ENCODE peak calls at places on chromosomes 7 and 10, in four cellular contexts. One of them, this sample, is unnamed.
A peak's percentile ranks its signal among the peaks of the same experiment; 100 is the strongest.

GRCh38 chr7:147078324-147078723 is 961.7 kb downstream of the CNTNAP2 start:
- DNase-seq in HEK293T: no peak
- DNase-seq in HepG2: no peak
- DNase-seq in K562: no peak
- DNase-seq in this sample: no peak

GRCh38 chr10:46546591-46547330 is 9.7 kb downstream of the GPRIN2 start:
- DNase-seq in HEK293T: no peak
- DNase-seq in HepG2: no peak
- DNase-seq in K562: no peak
- DNase-seq in this sample: no peak

GRCh38 chr10:118481871-118482270 is 113.6 kb downstream of the PRLHR start:
- DNase-seq in HEK293T: no peak
- DNase-seq in HepG2: no peak
- DNase-seq in K562: peak; percentile 65
- DNase-seq in this sample: no peak

GRCh38 chr10:93280699-93281366 is 201.3 kb downstream of the MYOF start:
- DNase-seq in HEK293T: no peak
- DNase-seq in HepG2: no peak
- DNase-seq in K562: no peak
- DNase-seq in this sample: no peak

GRCh38 chr10:119199231-119199992 is 8.0 kb upstream of the GRK5 start:
- DNase-seq in HEK293T: peak; percentile 84
- DNase-seq in HepG2: peak; percentile 88
- DNase-seq in K562: peak; percentile 75
- DNase-seq in this sample: no peak

GRCh38 chr7:100802951-100803350 is 24.4 kb downstream of the EPHB4 start:
- DNase-seq in HEK293T: no peak
- DNase-seq in HepG2: no peak
- DNase-seq in K562: no peak
- DNase-seq in this sample: no peak

GRCh38 chr10:30510184-30510931 is 76.4 kb downstream of the MAP3K8 start:
- DNase-seq in HEK293T: no peak
- DNase-seq in HepG2: no peak
- DNase-seq in K562: peak; percentile 53
- DNase-seq in this sample: no peak

GRCh38 chr10:22803201-22803895 is 89.0 kb upstream of the PIP4K2A start:
- DNase-seq in HEK293T: no peak
- DNase-seq in HepG2: no peak
- DNase-seq in K562: no peak
- DNase-seq in this sample: no peak

GRCh38 chr10:75240329-75240728 is 4.6 kb upstream of the COMTD1 start:
- DNase-seq in HEK293T: no peak
- DNase-seq in HepG2: no peak
- DNase-seq in K562: peak; percentile 30
- DNase-seq in this sample: no peak

GRCh38 chr10:13536674-13537366 is 8.0 kb upstream of the BEND7 start:
- DNase-seq in HEK293T: peak; percentile 85
- DNase-seq in HepG2: peak; percentile 65
- DNase-seq in K562: peak; percentile 70
- DNase-seq in this sample: peak; percentile 16

DNA sequence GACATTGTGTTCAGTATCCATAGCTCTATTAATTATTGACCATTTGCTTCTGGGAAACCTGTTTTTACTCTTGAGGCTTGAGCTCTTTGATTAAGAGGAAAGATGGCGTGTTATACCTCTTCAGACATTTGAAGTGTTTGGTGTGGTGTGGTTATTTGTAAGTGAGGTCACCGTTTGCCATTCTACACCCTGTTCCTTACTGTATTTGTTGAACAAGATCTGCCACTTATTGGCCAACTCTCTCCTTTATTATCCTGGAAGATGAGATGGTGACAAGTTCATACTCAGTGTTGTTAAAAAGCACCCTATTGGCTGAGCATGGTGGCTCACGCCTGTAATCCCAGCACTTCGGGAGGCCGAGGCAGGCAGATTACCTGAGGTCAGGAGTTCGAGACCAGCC is 18.5 kb downstream of the C7orf57 start:
- DNase-seq in HEK293T: no peak
- DNase-seq in HepG2: no peak
- DNase-seq in K562: no peak
- DNase-seq in this sample: no peak
- TF ChIP-seq FOXK2 in HEK293T: no peak
- TF ChIP-seq FOXK2 in HepG2: no peak
- TF ChIP-seq FOXK2 in K562: no peak
- TF ChIP-seq FOXK2 in this sample: no peak

GRCh38 chr10:35194906-35195305 is 68.3 kb downstream of the CREM start:
- DNase-seq in HEK293T: no peak
- DNase-seq in HepG2: no peak
- DNase-seq in K562: peak; percentile 82
- DNase-seq in this sample: no peak
- TF ChIP-seq FOXK2 in HEK293T: no peak
- TF ChIP-seq FOXK2 in HepG2: no peak
- TF ChIP-seq FOXK2 in K562: no peak
- TF ChIP-seq FOXK2 in this sample: no peak

DNA sequence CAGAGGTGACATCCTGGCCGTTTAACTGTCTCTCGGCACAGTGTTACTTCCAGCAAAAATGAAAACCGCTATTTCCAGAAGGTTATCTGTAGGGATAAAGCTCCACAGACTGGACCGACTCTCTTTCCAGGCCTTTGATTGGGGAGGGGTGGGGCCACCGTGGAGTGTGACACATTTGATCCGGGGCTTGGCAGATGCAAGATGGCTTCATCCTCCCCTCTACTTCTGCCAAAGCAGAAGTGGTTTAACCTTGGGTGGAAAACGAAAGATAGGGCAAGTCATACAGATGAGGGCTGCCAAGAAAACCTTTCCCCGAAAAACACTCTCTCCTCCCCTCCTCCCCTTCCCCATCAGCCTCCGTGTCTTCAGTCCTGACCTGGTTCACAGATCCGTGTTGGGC is 139.7 kb upstream of the SH2B2 start:
- DNase-seq in HEK293T: no peak
- DNase-seq in HepG2: no peak
- DNase-seq in K562: no peak
- DNase-seq in this sample: no peak
- TF ChIP-seq FOXK2 in HEK293T: no peak
- TF ChIP-seq FOXK2 in HepG2: no peak
- TF ChIP-seq FOXK2 in K562: no peak
- TF ChIP-seq FOXK2 in this sample: no peak

GRCh38 chr10:44566786-44567185 is 181.9 kb upstream of the CXCL12 start:
- DNase-seq in HEK293T: no peak
- DNase-seq in HepG2: no peak
- DNase-seq in K562: no peak
- DNase-seq in this sample: no peak

GRCh38 chr10:44569193-44570091 is 184.5 kb upstream of the CXCL12 start:
- DNase-seq in HEK293T: no peak
- DNase-seq in HepG2: no peak
- DNase-seq in K562: no peak
- DNase-seq in this sample: no peak

GRCh38 chr10:44567471-44567870 is 182.6 kb upstream of the CXCL12 start:
- DNase-seq in HEK293T: no peak
- DNase-seq in HepG2: no peak
- DNase-seq in K562: no peak
- DNase-seq in this sample: no peak

GRCh38 chr10:44564801-44565200 is 179.9 kb upstream of the CXCL12 start:
- DNase-seq in HEK293T: no peak
- DNase-seq in HepG2: no peak
- DNase-seq in K562: no peak
- DNase-seq in this sample: no peak
- TF ChIP-seq FOXK2 in HEK293T: no peak
- TF ChIP-seq FOXK2 in HepG2: no peak
- TF ChIP-seq FOXK2 in K562: no peak
- TF ChIP-seq FOXK2 in this sample: no peak

DNA sequence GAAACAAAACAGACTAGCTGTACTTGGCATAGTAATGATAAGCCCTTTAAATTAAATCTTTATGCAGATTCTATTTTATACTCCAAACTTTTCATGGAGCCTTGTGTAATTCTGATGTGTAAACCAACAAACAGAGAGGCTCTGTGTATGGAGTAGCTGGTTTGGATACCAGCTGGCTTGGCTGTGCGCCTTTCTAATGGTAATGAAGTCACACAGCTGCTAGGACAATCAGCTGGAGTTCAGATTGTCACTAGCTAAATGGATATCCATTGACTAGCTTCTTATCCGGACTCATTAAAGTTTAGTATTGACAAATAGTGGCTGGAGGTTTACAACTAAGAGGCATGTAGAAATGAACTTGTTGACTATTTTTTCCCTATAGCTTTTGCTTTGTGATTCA is 398.4 kb downstream of the DGKB start:
- DNase-seq in HEK293T: no peak
- DNase-seq in HepG2: no peak
- DNase-seq in K562: no peak
- DNase-seq in this sample: no peak
- TF ChIP-seq FOXK2 in HEK293T: no peak
- TF ChIP-seq FOXK2 in HepG2: no peak
- TF ChIP-seq FOXK2 in K562: no peak
- TF ChIP-seq FOXK2 in this sample: no peak

DNA sequence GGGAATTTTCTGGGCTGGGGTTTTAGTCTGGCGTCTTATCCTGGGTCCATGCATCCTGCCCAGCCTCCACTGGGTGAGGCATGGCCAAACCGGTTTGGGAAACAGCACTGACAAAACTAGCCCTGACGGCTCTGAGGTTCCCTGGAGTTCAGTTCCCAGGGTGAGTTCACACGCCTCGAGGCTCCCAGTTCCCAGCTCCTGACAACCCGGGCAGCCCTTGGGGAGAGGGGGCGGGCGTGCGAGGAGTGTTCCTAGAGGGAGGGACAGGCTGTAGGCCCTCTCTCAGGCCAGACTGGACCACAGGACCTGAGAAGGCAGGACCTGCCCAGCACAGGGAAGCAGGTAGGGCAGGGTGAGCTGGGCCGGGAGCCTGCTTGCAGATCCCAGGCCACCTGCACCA is 82.3 kb upstream of the PPIF start:
- DNase-seq in HEK293T: no peak
- DNase-seq in HepG2: no peak
- DNase-seq in K562: no peak
- DNase-seq in this sample: no peak
- TF ChIP-seq FOXK2 in HEK293T: no peak
- TF ChIP-seq FOXK2 in HepG2: no peak
- TF ChIP-seq FOXK2 in K562: no peak
- TF ChIP-seq FOXK2 in this sample: no peak

This sample was measured in GM12878.